ENCODE peak calls at places on chromosomes 6 and 20, in four cellular contexts. O, M, X and P are unnamed samples.

GRCh38 chr6:33452496-33452895 is 1.9 kb upstream of the ZBTB9 start:
- DNase-seq in M (no peak), X (no peak), O (no peak), P (no peak)

GRCh38 chr6:161407115-161407514 is 133.3 kb upstream of the AGPAT4 start:
- DNase-seq in M (no peak), X (no peak), O (no peak), P (no peak)

GRCh38 chr6:80197474-80197873 is 91.0 kb downstream of the BCKDHB start:
- DNase-seq in M (peak), O (peak), X (no peak), P (no peak)

GRCh38 chr6:70586114-70586513 is 19.4 kb downstream of the SDHAF4 start:
- DNase-seq in O (no peak), M (no peak), X (no peak), P (no peak)

GRCh38 chr6:52493669-52494068 is 73.5 kb downstream of the EFHC1 start:
- DNase-seq in X (no peak), O (no peak), M (peak), P (no peak)

GRCh38 chr20:7352165-7352564 is 584.7 kb downstream of the BMP2 start:
- DNase-seq in M (no peak), O (no peak), X (no peak), P (no peak)

GRCh38 chr20:13941031-13941430 is 49.4 kb downstream of the SEL1L2 start:
- DNase-seq in O (no peak), X (no peak), M (no peak), P (no peak)

GRCh38 chr20:40489886-40490285 is 199.2 kb downstream of the MAFB start:
- DNase-seq in X (no peak), O (peak), M (no peak), P (no peak)

GRCh38 chr6:111810321-111811235 is 62.7 kb downstream of the FYN start:
- DNase-seq in O (peak), X (no peak), M (no peak), P (no peak)

GRCh38 chr6:89797317-89797716 is 22.3 kb downstream of the MDN1 start:
- DNase-seq in O (peak), X (no peak), M (peak), P (no peak)

GRCh38 chr20:61725966-61726365 is 339.7 kb downstream of the TAF4 start:
- DNase-seq in M (no peak), O (no peak), X (no peak), P (no peak)

GRCh38 chr6:9496837-9497236 is 918.0 kb downstream of the TFAP2A start:
- DNase-seq in O (peak), X (peak), M (no peak), P (no peak)

GRCh38 chr6:156782691-156783320 is 5.6 kb downstream of the ARID1B start:
- DNase-seq in M (no peak), X (no peak), O (no peak), P (peak)

GRCh38 chr6:37576336-37576737 is 76.6 kb upstream of the CCDC167 start:
- DNase-seq in X (peak), O (peak), M (peak), P (no peak)

GRCh38 chr6:118574051-118574865 is 26.2 kb downstream of the PLN start:
- DNase-seq in M (peak), X (no peak), O (peak), P (peak)

GRCh38 chr20:3330046-3330741 is 77.3 kb downstream of the DNAAF9 start:
- DNase-seq in X (peak), O (no peak), M (peak), P (no peak)

GRCh38 chr6:46704562-46704961 is 16.9 kb downstream of the TDRD6 start:
- DNase-seq in M (no peak), O (peak), X (peak), P (peak)

GRCh38 chr6:49499623-49500022 is at the start of gene GLYATL3:
- DNase-seq in M (no peak), X (no peak), O (no peak), P (no peak)

GRCh38 chr20:4828830-4829493 is 107.3 kb downstream of the PRND start:
- DNase-seq in M (no peak), O (no peak), X (no peak), P (no peak)

GRCh38 chr6:144675231-144675861 is 390.2 kb downstream of the UTRN start:
- DNase-seq in O (peak), X (no peak), M (peak), P (peak)

GRCh38 chr6:47502920-47503319 is 25.3 kb downstream of the CD2AP start:
- DNase-seq in O (no peak), X (no peak), M (no peak), P (no peak)

GRCh38 chr20:363319-364078 is 16.6 kb downstream of the NRSN2 start:
- DNase-seq in M (peak), X (peak), O (no peak), P (no peak)

GRCh38 chr20:52171025-52171424 is 20.6 kb downstream of the ZFP64 start:
- DNase-seq in X (no peak), O (no peak), M (no peak), P (no peak)

GRCh38 chr6:37492236-37493046 is 7.3 kb downstream of the CCDC167 start:
- DNase-seq in X (no peak), O (no peak), M (no peak), P (no peak)

GRCh38 chr6:157379656-157380457 is 1.1 kb upstream of the ZDHHC14 start:
- DNase-seq in X (peak), M (peak), O (peak), P (peak)

DNA sequence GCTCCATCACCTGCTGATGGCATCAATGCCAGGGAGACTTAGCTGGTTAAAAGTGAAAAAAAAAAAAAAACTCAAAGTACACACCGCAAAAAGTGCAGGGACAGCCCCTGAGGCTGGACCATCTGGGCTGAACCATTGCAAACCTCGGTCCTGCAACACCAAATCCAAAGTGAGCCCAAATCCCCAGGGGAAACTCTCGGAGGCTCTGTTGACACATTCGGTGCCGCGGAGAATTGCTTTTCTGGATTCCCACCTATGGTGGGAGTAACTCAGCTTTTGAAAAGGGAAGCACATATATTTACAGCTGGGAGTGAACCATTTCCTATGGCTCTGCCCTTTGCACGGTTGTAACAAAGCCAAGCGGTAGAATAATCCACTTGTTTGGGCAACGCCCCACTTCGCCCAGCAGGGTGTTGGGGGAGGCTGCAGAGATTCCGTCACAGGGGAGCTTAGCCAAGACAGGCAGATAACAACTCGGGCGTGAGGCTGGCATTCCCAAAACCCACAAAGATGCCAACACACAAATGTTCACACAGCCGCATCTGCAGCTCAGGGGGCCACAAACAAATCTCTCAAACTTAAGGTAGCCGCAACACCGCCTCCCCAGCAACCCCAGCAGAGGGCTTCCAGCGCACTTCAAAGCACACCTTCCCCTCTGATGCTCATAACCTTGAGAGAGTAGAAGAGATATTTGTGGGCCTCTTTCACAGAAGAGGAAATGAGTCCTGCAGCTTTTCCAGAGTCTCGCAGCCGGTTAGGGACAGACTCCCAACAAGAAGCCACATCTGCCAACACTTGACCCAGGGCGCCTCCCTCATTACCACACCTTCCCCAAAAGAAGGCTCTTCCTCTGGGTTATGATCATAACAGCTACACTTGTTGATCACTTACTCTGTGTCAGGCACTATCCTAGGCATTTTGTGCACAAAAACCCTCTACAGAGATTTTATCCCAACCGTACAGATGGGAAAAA is 11.4 kb downstream of the ZC3H12D start:
- DNase-seq in O (no peak), X (no peak), M (no peak), P (no peak)
- H3K9ac ChIP-seq in O (no peak), X (no peak), M (no peak), P (no peak)

DNA sequence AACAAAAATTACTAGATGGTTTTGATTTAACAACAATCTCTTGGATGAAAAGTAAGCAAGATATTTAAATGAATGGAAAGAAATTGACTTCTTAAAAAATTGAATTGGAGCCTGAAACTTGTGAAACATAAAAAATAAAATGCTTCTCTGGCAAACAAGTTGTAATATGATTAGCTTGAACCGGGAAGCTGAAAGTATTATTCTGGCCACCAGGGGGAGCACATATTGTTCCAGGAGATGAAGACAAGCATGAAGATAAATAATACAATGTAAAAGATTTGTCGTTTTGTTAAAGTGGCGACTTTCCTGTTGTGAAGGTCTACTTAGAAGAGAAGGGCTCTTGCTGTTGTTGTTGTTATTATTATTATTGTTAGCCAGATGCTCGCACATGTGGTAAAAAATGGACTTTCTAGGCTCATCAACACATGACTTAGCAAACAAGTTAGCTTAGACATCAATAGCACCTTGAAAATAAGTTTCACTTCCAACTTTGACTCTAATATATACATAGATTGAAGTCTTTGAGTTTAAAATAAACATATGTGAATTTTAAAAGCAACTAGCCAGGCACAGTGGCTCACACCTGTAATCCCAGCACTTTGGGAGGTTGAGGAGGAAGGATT is 14.2 kb downstream of the PAX1 start:
- DNase-seq in M (peak), X (peak), O (peak), P (peak)
- H3K9ac ChIP-seq in M (no peak), X (no peak), O (no peak), P (no peak)

DNA sequence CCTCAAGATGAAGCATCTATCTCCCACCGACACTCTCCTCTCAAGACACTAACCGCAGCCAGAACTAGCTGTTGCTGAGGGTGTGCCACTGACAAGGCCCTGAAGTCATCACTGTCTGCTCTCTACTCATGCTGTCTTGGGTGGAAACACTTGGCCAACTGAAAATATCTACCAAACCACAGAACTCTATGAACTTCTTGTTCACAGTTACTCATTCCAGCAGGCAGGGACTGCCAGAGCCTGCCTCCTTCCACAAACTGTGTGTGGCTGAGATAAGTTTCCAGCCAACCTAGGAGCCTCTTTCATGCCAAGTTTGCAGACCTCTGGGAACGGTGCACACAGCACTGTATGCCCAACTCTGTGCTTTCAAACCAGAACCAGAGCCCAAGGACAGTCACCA is 45.5 kb upstream of the NXT1 start:
- DNase-seq in O (peak), M (no peak), X (no peak), P (no peak)
- H3K9ac ChIP-seq in O (no peak), M (no peak), X (no peak), P (no peak)

GRCh38 chr6:95091823-95092436 is 485.4 kb upstream of the MANEA start:
- DNase-seq in O (peak), M (peak), X (peak), P (peak)

GRCh38 chr6:95095271-95095670 is 482.1 kb upstream of the MANEA start:
- DNase-seq in O (no peak), M (peak), X (no peak), P (no peak)

GRCh38 chr6:95095855-95096254 is 481.5 kb upstream of the MANEA start:
- DNase-seq in O (no peak), X (no peak), M (no peak), P (no peak)

GRCh38 chr6:95093154-95093553 is 484.2 kb upstream of the MANEA start:
- DNase-seq in M (peak), X (peak), O (peak), P (no peak)

GRCh38 chr6:95094751-95095150 is 482.6 kb upstream of the MANEA start:
- DNase-seq in X (peak), O (peak), M (peak), P (peak)
- H3K9ac ChIP-seq in X (peak), O (peak), M (no peak), P (peak)

GRCh38 chr20:19378057-19378456 is 165.6 kb downstream of the SLC24A3 start:
- DNase-seq in X (no peak), O (no peak), M (no peak), P (no peak)
- H3K9ac ChIP-seq in X (no peak), O (no peak), M (no peak), P (no peak)

GRCh38 chr6:168049277-168049676 is 29.7 kb downstream of the FRMD1 start:
- DNase-seq in X (no peak), M (no peak), O (no peak), P (no peak)

GRCh38 chr6:168050861-168051586 is 28.0 kb downstream of the FRMD1 start:
- DNase-seq in X (no peak), O (no peak), M (no peak), P (no peak)

GRCh38 chr6:168050225-168050796 is 28.7 kb downstream of the FRMD1 start:
- DNase-seq in O (no peak), X (no peak), M (no peak), P (no peak)

GRCh38 chr6:168048724-168049025 is 30.3 kb downstream of the FRMD1 start:
- DNase-seq in M (no peak), X (no peak), O (no peak), P (no peak)

DNA sequence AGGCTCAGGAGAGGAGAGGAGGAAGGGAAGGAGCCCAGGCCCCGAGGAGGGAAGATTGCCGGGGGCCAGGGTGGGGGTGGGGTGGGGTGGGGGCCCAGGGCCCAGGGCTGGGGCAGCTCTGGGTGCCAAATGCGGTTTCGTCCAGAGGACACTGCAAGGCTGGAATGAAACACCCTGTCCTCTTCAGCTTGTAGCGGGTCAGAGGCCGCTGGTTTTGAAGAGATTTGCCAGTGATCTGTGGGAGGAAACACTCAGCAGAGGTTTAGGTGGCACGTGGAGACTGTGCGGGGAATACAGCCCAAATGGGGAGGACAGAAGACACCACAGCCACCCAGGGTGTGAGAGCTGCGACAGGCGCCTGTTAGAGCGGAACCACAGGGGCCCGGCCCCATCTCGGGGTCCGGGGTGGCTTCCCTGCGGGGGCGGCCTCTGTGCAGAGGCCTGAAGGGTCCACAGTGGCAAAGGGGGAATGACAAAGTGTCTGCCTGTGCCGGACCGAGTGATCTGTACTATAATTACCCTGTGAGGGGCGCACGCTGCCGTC is 29.3 kb downstream of the FRMD1 start:
- DNase-seq in X (no peak), M (no peak), O (no peak), P (no peak)
- H3K9ac ChIP-seq in X (no peak), M (no peak), O (no peak), P (no peak)

GRCh38 chr6:5898102-5898501 is 108.6 kb downstream of the NRN1 start:
- DNase-seq in X (no peak), O (no peak), M (no peak), P (no peak)

GRCh38 chr6:5898563-5898962 is 108.2 kb downstream of the NRN1 start:
- DNase-seq in O (no peak), X (no peak), M (no peak), P (no peak)

GRCh38 chr6:5894357-5894756 is 112.4 kb downstream of the NRN1 start:
- DNase-seq in X (no peak), O (no peak), M (no peak), P (no peak)

GRCh38 chr6:5904527-5904926 is 102.2 kb downstream of the NRN1 start:
- DNase-seq in X (no peak), M (no peak), O (no peak), P (no peak)

GRCh38 chr6:5899216-5900045 is 107.3 kb downstream of the NRN1 start:
- DNase-seq in O (no peak), X (no peak), M (no peak), P (no peak)
- H3K9ac ChIP-seq in O (no peak), X (no peak), M (no peak), P (no peak)

GRCh38 chr6:124661231-124661630 is 301.0 kb upstream of the RNF217 start:
- DNase-seq in M (no peak), O (no peak), X (no peak), P (no peak)
- H3K9ac ChIP-seq in M (no peak), O (no peak), X (no peak), P (no peak)